ENCODE peak calls at places on chromosomes 11 and 22, in five cellular contexts. D is activated CD8-positive, alpha-beta T cell treated with anti-CD3 and anti-CD28 coated beads, Interleukin-2, amount 10 ng/mL, durations not matched to agents 7 days and 5 days; L is effector CD4-positive, alpha-beta T cell; V is activated CD4-positive, alpha-beta T cell treated with anti-CD3 and anti-CD28 coated beads, Interleukin-2, amount 50 U/mL, for 1 hour; T is amygdala. E is an unnamed sample.

GRCh38 chr11:2992234-2992999 is at the start of gene NAP1L4:
- DNase-seq in L (peak), T (peak), V (peak), D (peak), E (peak)

GRCh38 chr11:113365895-113366294 is 21.7 kb upstream of the ANKK1 start:
- DNase-seq in V (no peak), T (no peak), L (no peak), D (no peak), E (no peak)

GRCh38 chr22:19134874-19135273 is 3.8 kb downstream of the TSSK2 start:
- DNase-seq in D (no peak), T (no peak), L (no peak), V (no peak), E (no peak)

GRCh38 chr11:56842829-56843794 is 94.6 kb upstream of the OR9G4 start:
- DNase-seq in L (no peak), V (no peak), D (no peak), T (no peak), E (no peak)

GRCh38 chr11:117146521-117146920 is 2.4 kb downstream of the PAFAH1B2 start:
- DNase-seq in V (no peak), T (no peak), L (no peak), D (no peak), E (no peak)

GRCh38 chr11:63705526-63705925 is 24.2 kb downstream of the RTN3 start:
- DNase-seq in L (no peak), T (no peak), D (no peak), V (no peak), E (no peak)

GRCh38 chr11:12280199-12280837 is 97.1 kb upstream of the PARVA start:
- DNase-seq in V (no peak), T (no peak), L (no peak), D (no peak), E (no peak)

GRCh38 chr22:35274154-35274871 is 17.0 kb downstream of the HMGXB4 start:
- DNase-seq in L (no peak), V (no peak), D (no peak), T (no peak), E (no peak)

GRCh38 chr11:93080146-93080759 is 110.8 kb downstream of the MTNR1B start:
- DNase-seq in V (no peak), L (no peak), D (no peak), T (no peak), E (no peak)

GRCh38 chr11:8593455-8593854 is 573 bp downstream of the STK33 start:
- DNase-seq in L (no peak), V (no peak), D (no peak), T (no peak), E (no peak)

GRCh38 chr11:74673956-74674355 is 57.3 kb downstream of the CHRDL2 start:
- DNase-seq in T (no peak), D (no peak), L (no peak), V (no peak), E (no peak)

GRCh38 chr22:23520875-23521441 is 59.1 kb downstream of the IGLL1 start:
- DNase-seq in T (no peak), V (no peak), D (no peak), L (no peak), E (no peak)

GRCh38 chr11:10413268-10413667 is 41.8 kb upstream of the AMPD3 start:
- DNase-seq in D (peak), L (no peak), T (no peak), V (peak), E (no peak)

GRCh38 chr11:58650496-58650895 is 28.0 kb downstream of the CNTF start:
- DNase-seq in T (no peak), D (no peak), V (no peak), L (no peak), E (no peak)

GRCh38 chr11:20671856-20672546 is 2.6 kb downstream of the NELL1 start:
- DNase-seq in L (no peak), T (no peak), D (no peak), V (no peak), E (no peak)

GRCh38 chr11:73223998-73224730 is 6.1 kb downstream of the P2RY2 start:
- DNase-seq in T (no peak), V (no peak), L (no peak), D (no peak), E (no peak)

GRCh38 chr11:125494987-125495725 is 909 bp downstream of the FEZ1 start:
- DNase-seq in T (peak), D (no peak), L (no peak), V (no peak), E (no peak)

GRCh38 chr22:22712092-22712658 is 67.8 kb downstream of the GGTLC2 start:
- DNase-seq in V (no peak), T (no peak), D (no peak), L (no peak), E (no peak)

GRCh38 chr11:57476223-57476882 is 16.0 kb downstream of the RTN4RL2 start:
- DNase-seq in V (no peak), D (peak), T (no peak), L (no peak), E (no peak)

GRCh38 chr11:131616456-131616855 is 246.0 kb downstream of the NTM start:
- DNase-seq in T (no peak), L (no peak), D (no peak), V (no peak), E (no peak)

GRCh38 chr11:20672575-20672974 is 3.2 kb downstream of the NELL1 start:
- DNase-seq in D (no peak), V (no peak), T (no peak), L (no peak), E (no peak)

GRCh38 chr22:24845036-24845918 is 39.3 kb downstream of the SGSM1 start:
- DNase-seq in V (no peak), D (no peak), L (no peak), T (no peak), E (no peak)

GRCh38 chr22:50361688-50362087 is 18.6 kb downstream of the PPP6R2 start:
- DNase-seq in T (no peak), V (no peak), L (no peak), D (peak), E (no peak)

GRCh38 chr11:88861618-88862017 is 204.2 kb downstream of the GRM5 start:
- DNase-seq in L (no peak), D (no peak), V (no peak), T (no peak), E (no peak)

GRCh38 chr11:43920598-43921419 is 21.6 kb upstream of the C11orf96 start:
- DNase-seq in V (no peak), D (no peak), L (no peak), T (no peak), E (no peak)

GRCh38 chr22:43273902-43274484 is 69.2 kb downstream of the SCUBE1 start:
- DNase-seq in V (peak), T (no peak), D (peak), L (no peak), E (no peak)

GRCh38 chr11:64591257-64592233 is 525 bp downstream of the SLC22A12 start:
- DNase-seq in T (no peak), V (no peak), L (no peak), D (no peak), E (no peak)

GRCh38 chr11:36391062-36391461 is 95.0 kb downstream of the PRR5L start:
- DNase-seq in L (no peak), V (no peak), T (no peak), D (no peak), E (no peak)

GRCh38 chr11:73003083-73003482 is 139.0 kb downstream of the FCHSD2 start:
- DNase-seq in D (no peak), T (no peak), V (no peak), L (no peak), E (no peak)

GRCh38 chr11:63804259-63804658 is 9.0 kb upstream of the SPINDOC start:
- DNase-seq in L (no peak), V (no peak), T (no peak), D (no peak), E (no peak)

GRCh38 chr22:22487059-22487458 is 21.5 kb downstream of the ZNF280B start:
- DNase-seq in T (no peak), D (no peak), L (no peak), V (no peak), E (no peak)

E was measured in cortex of kidney.